ENCODE peak calls at places on chromosome X, in five cellular contexts. One of them, this sample, is unnamed.

GRCh38 chrX:77743720-77744119 is 42.3 kb downstream of the ATRX start:
- DNase-seq in HepG2: no peak
- DNase-seq in iPS-NIHi11: no peak
- DNase-seq in RPMI8226: no peak
- DNase-seq in NCI-H1048: no peak
- DNase-seq in this sample: peak

GRCh38 chrX:11555759-11556158 is 110.0 kb downstream of the ARHGAP6 start:
- DNase-seq in HepG2: peak
- DNase-seq in iPS-NIHi11: no peak
- DNase-seq in RPMI8226: no peak
- DNase-seq in NCI-H1048: no peak
- DNase-seq in this sample: no peak

GRCh38 chrX:145405012-145405411 is 157.7 kb downstream of the SPANXN1 start:
- DNase-seq in HepG2: peak
- DNase-seq in iPS-NIHi11: peak
- DNase-seq in RPMI8226: peak
- DNase-seq in NCI-H1048: no peak
- DNase-seq in this sample: peak

GRCh38 chrX:19670321-19670750 is 155.0 kb upstream of the MAP3K15 start:
- DNase-seq in HepG2: peak
- DNase-seq in iPS-NIHi11: no peak
- DNase-seq in RPMI8226: no peak
- DNase-seq in NCI-H1048: no peak
- DNase-seq in this sample: no peak

GRCh38 chrX:152658302-152658701 is 20.6 kb downstream of the GABRQ start:
- DNase-seq in HepG2: no peak
- DNase-seq in iPS-NIHi11: peak
- DNase-seq in RPMI8226: no peak
- DNase-seq in NCI-H1048: no peak
- DNase-seq in this sample: no peak

GRCh38 chrX:125003746-125004446 is 315.8 kb upstream of the TEX13C start:
- DNase-seq in HepG2: no peak
- DNase-seq in iPS-NIHi11: no peak
- DNase-seq in RPMI8226: no peak
- DNase-seq in NCI-H1048: no peak
- DNase-seq in this sample: no peak

GRCh38 chrX:106178826-106179225 is 10.7 kb downstream of the PWWP3B start:
- DNase-seq in HepG2: no peak
- DNase-seq in iPS-NIHi11: no peak
- DNase-seq in RPMI8226: no peak
- DNase-seq in NCI-H1048: no peak
- DNase-seq in this sample: no peak

GRCh38 chrX:20204354-20204753 is 62.4 kb downstream of the RPS6KA3 start:
- DNase-seq in HepG2: no peak
- DNase-seq in iPS-NIHi11: no peak
- DNase-seq in RPMI8226: no peak
- DNase-seq in NCI-H1048: no peak
- DNase-seq in this sample: no peak

GRCh38 chrX:17031827-17032226 is 85.4 kb downstream of the REPS2 start:
- DNase-seq in HepG2: no peak
- DNase-seq in iPS-NIHi11: no peak
- DNase-seq in RPMI8226: no peak
- DNase-seq in NCI-H1048: no peak
- DNase-seq in this sample: no peak

GRCh38 chrX:46793386-46794143 is 34.6 kb upstream of the SLC9A7 start:
- DNase-seq in HepG2: peak
- DNase-seq in iPS-NIHi11: no peak
- DNase-seq in RPMI8226: no peak
- DNase-seq in NCI-H1048: no peak
- DNase-seq in this sample: no peak

GRCh38 chrX:9627827-9628406 is 137.7 kb downstream of the GPR143 start:
- DNase-seq in HepG2: no peak
- DNase-seq in iPS-NIHi11: no peak
- DNase-seq in RPMI8226: no peak
- DNase-seq in NCI-H1048: no peak
- DNase-seq in this sample: no peak

GRCh38 chrX:130296743-130297142 is 28.0 kb upstream of the ZNF280C start:
- DNase-seq in HepG2: no peak
- DNase-seq in iPS-NIHi11: no peak
- DNase-seq in RPMI8226: peak
- DNase-seq in NCI-H1048: no peak
- DNase-seq in this sample: peak

GRCh38 chrX:12327836-12328235 is 189.6 kb downstream of the FRMPD4 start:
- DNase-seq in HepG2: no peak
- DNase-seq in iPS-NIHi11: no peak
- DNase-seq in RPMI8226: no peak
- DNase-seq in NCI-H1048: no peak
- DNase-seq in this sample: no peak

GRCh38 chrX:100413231-100413630 is 3.2 kb upstream of the PCDH19 start:
- DNase-seq in HepG2: peak
- DNase-seq in iPS-NIHi11: no peak
- DNase-seq in RPMI8226: peak
- DNase-seq in NCI-H1048: peak
- DNase-seq in this sample: peak

GRCh38 chrX:19382500-19383145 is 38.9 kb downstream of the PDHA1 start:
- DNase-seq in HepG2: peak
- DNase-seq in iPS-NIHi11: peak
- DNase-seq in RPMI8226: peak
- DNase-seq in NCI-H1048: no peak
- DNase-seq in this sample: peak

GRCh38 chrX:119121341-119121740 is 6.3 kb downstream of the KIAA1210 start:
- DNase-seq in HepG2: no peak
- DNase-seq in iPS-NIHi11: no peak
- DNase-seq in RPMI8226: no peak
- DNase-seq in NCI-H1048: no peak
- DNase-seq in this sample: no peak

GRCh38 chrX:65688403-65688881 is 21.0 kb downstream of the MSN start:
- DNase-seq in HepG2: no peak
- DNase-seq in iPS-NIHi11: no peak
- DNase-seq in RPMI8226: no peak
- DNase-seq in NCI-H1048: no peak
- DNase-seq in this sample: peak

GRCh38 chrX:132490086-132490419 is 1.2 kb upstream of the MBNL3 start:
- DNase-seq in HepG2: peak
- DNase-seq in iPS-NIHi11: no peak
- DNase-seq in RPMI8226: peak
- DNase-seq in NCI-H1048: no peak
- DNase-seq in this sample: peak

GRCh38 chrX:68652327-68652930 is 5.0 kb downstream of the STARD8 start:
- DNase-seq in HepG2: no peak
- DNase-seq in iPS-NIHi11: no peak
- DNase-seq in RPMI8226: no peak
- DNase-seq in NCI-H1048: no peak
- DNase-seq in this sample: no peak

GRCh38 chrX:2875798-2876399 is 47.2 kb downstream of the GYG2 start:
- DNase-seq in HepG2: peak
- DNase-seq in iPS-NIHi11: peak
- DNase-seq in RPMI8226: peak
- DNase-seq in NCI-H1048: no peak
- DNase-seq in this sample: peak

GRCh38 chrX:45200741-45201234 is at the start of gene DIPK2B:
- DNase-seq in HepG2: no peak
- DNase-seq in iPS-NIHi11: no peak
- DNase-seq in RPMI8226: no peak
- DNase-seq in NCI-H1048: no peak
- DNase-seq in this sample: no peak

GRCh38 chrX:129529685-129530281 is 6.5 kb upstream of the SMARCA1 start:
- DNase-seq in HepG2: no peak
- DNase-seq in iPS-NIHi11: no peak
- DNase-seq in RPMI8226: peak
- DNase-seq in NCI-H1048: no peak
- DNase-seq in this sample: no peak

GRCh38 chrX:18286322-18286831 is 65.7 kb upstream of the BEND2 start:
- DNase-seq in HepG2: no peak
- DNase-seq in iPS-NIHi11: no peak
- DNase-seq in RPMI8226: no peak
- DNase-seq in NCI-H1048: no peak
- DNase-seq in this sample: no peak

GRCh38 chrX:40544343-40545250 is 36.2 kb upstream of the ATP6AP2 start:
- DNase-seq in HepG2: peak
- DNase-seq in iPS-NIHi11: no peak
- DNase-seq in RPMI8226: peak
- DNase-seq in NCI-H1048: no peak
- DNase-seq in this sample: no peak

GRCh38 chrX:141405878-141406492 is 163.7 kb upstream of the SPANXC start:
- DNase-seq in HepG2: no peak
- DNase-seq in iPS-NIHi11: no peak
- DNase-seq in RPMI8226: no peak
- DNase-seq in NCI-H1048: no peak
- DNase-seq in this sample: no peak

GRCh38 chrX:131058136-131058868 is at the start of gene ARHGAP36:
- DNase-seq in HepG2: no peak
- DNase-seq in iPS-NIHi11: peak
- DNase-seq in RPMI8226: no peak
- DNase-seq in NCI-H1048: no peak
- DNase-seq in this sample: no peak

GRCh38 chrX:97743014-97743413 is 859.3 kb downstream of the RPA4 start:
- DNase-seq in HepG2: no peak
- DNase-seq in iPS-NIHi11: no peak
- DNase-seq in RPMI8226: no peak
- DNase-seq in NCI-H1048: no peak
- DNase-seq in this sample: no peak

GRCh38 chrX:40871385-40872082 is 136.2 kb upstream of the MED14 start:
- DNase-seq in HepG2: no peak
- DNase-seq in iPS-NIHi11: no peak
- DNase-seq in RPMI8226: no peak
- DNase-seq in NCI-H1048: no peak
- DNase-seq in this sample: no peak

GRCh38 chrX:30572004-30572403 is 5.6 kb downstream of the TASL start:
- DNase-seq in HepG2: peak
- DNase-seq in iPS-NIHi11: no peak
- DNase-seq in RPMI8226: no peak
- DNase-seq in NCI-H1048: no peak
- DNase-seq in this sample: no peak

GRCh38 chrX:134764202-134764785 is 106.0 kb upstream of the PLAC1 start:
- DNase-seq in HepG2: peak
- DNase-seq in iPS-NIHi11: peak
- DNase-seq in RPMI8226: peak
- DNase-seq in NCI-H1048: no peak
- DNase-seq in this sample: peak

GRCh38 chrX:117996918-117997480 is 119.6 kb downstream of the KLHL13 start:
- DNase-seq in HepG2: peak
- DNase-seq in iPS-NIHi11: peak
- DNase-seq in RPMI8226: no peak
- DNase-seq in NCI-H1048: no peak
- DNase-seq in this sample: no peak

GRCh38 chrX:113558576-113558975 is 717.9 kb upstream of the AMOT start:
- DNase-seq in HepG2: no peak
- DNase-seq in iPS-NIHi11: no peak
- DNase-seq in RPMI8226: no peak
- DNase-seq in NCI-H1048: no peak
- DNase-seq in this sample: no peak

GRCh38 chrX:129000018-129000417 is 523.3 kb downstream of the SMARCA1 start:
- DNase-seq in HepG2: peak
- DNase-seq in iPS-NIHi11: no peak
- DNase-seq in RPMI8226: no peak
- DNase-seq in NCI-H1048: no peak
- DNase-seq in this sample: no peak

GRCh38 chrX:94914235-94914634 is 1240.2 kb downstream of the FAM133A start:
- DNase-seq in HepG2: no peak
- DNase-seq in iPS-NIHi11: no peak
- DNase-seq in RPMI8226: peak
- DNase-seq in NCI-H1048: no peak
- DNase-seq in this sample: no peak

GRCh38 chrX:125004799-125005198 is 314.9 kb upstream of the TEX13C start:
- DNase-seq in HepG2: no peak
- DNase-seq in iPS-NIHi11: no peak
- DNase-seq in RPMI8226: no peak
- DNase-seq in NCI-H1048: no peak
- DNase-seq in this sample: no peak

GRCh38 chrX:19443886-19444530 is 71.3 kb downstream of the MAP3K15 start:
- DNase-seq in HepG2: no peak
- DNase-seq in iPS-NIHi11: no peak
- DNase-seq in RPMI8226: no peak
- DNase-seq in NCI-H1048: no peak
- DNase-seq in this sample: no peak

GRCh38 chrX:144075432-144075831 is 191.6 kb downstream of the UBE2NL start:
- DNase-seq in HepG2: no peak
- DNase-seq in iPS-NIHi11: no peak
- DNase-seq in RPMI8226: no peak
- DNase-seq in NCI-H1048: no peak
- DNase-seq in this sample: no peak

GRCh38 chrX:3582421-3582820 is 131.0 kb downstream of the PRKX start:
- DNase-seq in HepG2: no peak
- DNase-seq in iPS-NIHi11: no peak
- DNase-seq in RPMI8226: no peak
- DNase-seq in NCI-H1048: no peak
- DNase-seq in this sample: no peak

GRCh38 chrX:2342878-2343277 is 157.9 kb downstream of the DHRSX start:
- DNase-seq in HepG2: no peak
- DNase-seq in iPS-NIHi11: no peak
- DNase-seq in RPMI8226: no peak
- DNase-seq in NCI-H1048: no peak
- DNase-seq in this sample: no peak